ENCODE peak calls at places on chromosomes 13 and 19, in five cellular contexts. One of them, this sample, is unnamed.

GRCh38 chr13:49323344-49323743 is 75.6 kb downstream of the CDADC1 start:
- DNase-seq in astrocyte: no peak
- DNase-seq in Calu3: no peak
- DNase-seq in lung: no peak
- DNase-seq in epithelial cell of proximal tubule: no peak
- DNase-seq in this sample: no peak

GRCh38 chr13:65719831-65720230 is 1510.3 kb downstream of the PCDH9 start:
- DNase-seq in astrocyte: no peak
- DNase-seq in Calu3: no peak
- DNase-seq in lung: no peak
- DNase-seq in epithelial cell of proximal tubule: no peak
- DNase-seq in this sample: no peak

GRCh38 chr13:34076943-34077703 is 259.2 kb downstream of the RFC3 start:
- DNase-seq in astrocyte: peak
- DNase-seq in Calu3: no peak
- DNase-seq in lung: no peak
- DNase-seq in epithelial cell of proximal tubule: no peak
- DNase-seq in this sample: no peak

GRCh38 chr13:99501952-99502310 is 659 bp downstream of the TM9SF2 start:
- DNase-seq in astrocyte: peak
- DNase-seq in Calu3: no peak
- DNase-seq in lung: no peak
- DNase-seq in epithelial cell of proximal tubule: no peak
- DNase-seq in this sample: no peak

GRCh38 chr13:46951516-46951915 is 54.7 kb upstream of the HTR2A start:
- DNase-seq in astrocyte: no peak
- DNase-seq in Calu3: no peak
- DNase-seq in lung: no peak
- DNase-seq in epithelial cell of proximal tubule: no peak
- DNase-seq in this sample: no peak

GRCh38 chr13:94858856-94859811 is 146.8 kb upstream of the SOX21 start:
- DNase-seq in astrocyte: peak
- DNase-seq in Calu3: no peak
- DNase-seq in lung: peak
- DNase-seq in epithelial cell of proximal tubule: no peak
- DNase-seq in this sample: no peak

GRCh38 chr19:39156230-39156890 is 30.8 kb downstream of the PAK4 start:
- DNase-seq in astrocyte: peak
- DNase-seq in Calu3: peak
- DNase-seq in lung: no peak
- DNase-seq in epithelial cell of proximal tubule: no peak
- DNase-seq in this sample: no peak

GRCh38 chr13:20193924-20194631 is 1.3 kb upstream of the GJB2 start:
- DNase-seq in astrocyte: no peak
- DNase-seq in Calu3: no peak
- DNase-seq in lung: no peak
- DNase-seq in epithelial cell of proximal tubule: no peak
- DNase-seq in this sample: no peak

GRCh38 chr19:47729799-47730520 is 15.4 kb upstream of the NOP53 start:
- DNase-seq in astrocyte: no peak
- DNase-seq in Calu3: peak
- DNase-seq in lung: peak
- DNase-seq in epithelial cell of proximal tubule: no peak
- DNase-seq in this sample: peak

GRCh38 chr13:99158846-99159245 is 41.8 kb upstream of the UBAC2 start:
- DNase-seq in astrocyte: no peak
- DNase-seq in Calu3: no peak
- DNase-seq in lung: no peak
- DNase-seq in epithelial cell of proximal tubule: no peak
- DNase-seq in this sample: no peak

GRCh38 chr19:45677351-45678230 is 9.6 kb downstream of the GIPR start:
- DNase-seq in astrocyte: peak
- DNase-seq in Calu3: peak
- DNase-seq in lung: peak
- DNase-seq in epithelial cell of proximal tubule: peak
- DNase-seq in this sample: peak
- TF ChIP-seq CTCF in astrocyte: no peak
- TF ChIP-seq CTCF in Calu3: peak
- TF ChIP-seq CTCF in lung: no peak
- TF ChIP-seq CTCF in epithelial cell of proximal tubule: no peak
- TF ChIP-seq CTCF in this sample: no peak

DNA sequence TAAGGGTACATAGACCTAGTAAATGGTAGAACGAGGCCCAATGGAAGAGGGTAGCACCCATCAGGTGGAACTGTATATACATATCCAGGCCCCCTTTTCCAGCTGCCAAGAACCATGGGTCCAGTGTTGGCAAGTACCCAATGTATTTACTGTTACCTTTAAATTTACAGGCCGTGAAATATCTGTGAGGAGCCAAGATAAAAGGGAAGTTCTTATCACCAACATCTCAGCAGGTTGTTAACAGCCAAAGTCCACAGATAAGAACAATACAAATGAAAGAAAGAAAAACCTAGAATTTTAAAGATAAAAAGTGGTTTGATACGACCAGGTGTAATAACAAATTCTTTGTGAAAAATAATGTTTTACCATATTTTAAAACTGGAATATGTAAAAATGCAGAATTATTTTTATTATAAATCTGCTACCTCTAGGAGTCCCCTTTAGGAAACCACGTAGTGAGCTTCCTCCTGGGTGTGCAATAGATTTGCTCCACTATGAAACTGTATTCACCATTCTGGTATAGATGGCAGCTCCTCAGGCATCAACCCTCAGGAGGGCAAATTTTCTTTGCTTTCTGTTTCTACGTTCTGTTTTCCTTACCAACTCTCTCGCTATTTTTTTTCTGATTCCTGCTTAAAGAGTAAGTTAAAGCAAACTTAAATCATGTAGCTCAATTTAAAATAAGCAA is 292.2 kb upstream of the SLC10A2 start:
- DNase-seq in astrocyte: no peak
- DNase-seq in Calu3: no peak
- DNase-seq in lung: no peak
- DNase-seq in epithelial cell of proximal tubule: no peak
- DNase-seq in this sample: no peak
- TF ChIP-seq CTCF in astrocyte: no peak
- TF ChIP-seq CTCF in Calu3: no peak
- TF ChIP-seq CTCF in lung: no peak
- TF ChIP-seq CTCF in epithelial cell of proximal tubule: no peak
- TF ChIP-seq CTCF in this sample: no peak

DNA sequence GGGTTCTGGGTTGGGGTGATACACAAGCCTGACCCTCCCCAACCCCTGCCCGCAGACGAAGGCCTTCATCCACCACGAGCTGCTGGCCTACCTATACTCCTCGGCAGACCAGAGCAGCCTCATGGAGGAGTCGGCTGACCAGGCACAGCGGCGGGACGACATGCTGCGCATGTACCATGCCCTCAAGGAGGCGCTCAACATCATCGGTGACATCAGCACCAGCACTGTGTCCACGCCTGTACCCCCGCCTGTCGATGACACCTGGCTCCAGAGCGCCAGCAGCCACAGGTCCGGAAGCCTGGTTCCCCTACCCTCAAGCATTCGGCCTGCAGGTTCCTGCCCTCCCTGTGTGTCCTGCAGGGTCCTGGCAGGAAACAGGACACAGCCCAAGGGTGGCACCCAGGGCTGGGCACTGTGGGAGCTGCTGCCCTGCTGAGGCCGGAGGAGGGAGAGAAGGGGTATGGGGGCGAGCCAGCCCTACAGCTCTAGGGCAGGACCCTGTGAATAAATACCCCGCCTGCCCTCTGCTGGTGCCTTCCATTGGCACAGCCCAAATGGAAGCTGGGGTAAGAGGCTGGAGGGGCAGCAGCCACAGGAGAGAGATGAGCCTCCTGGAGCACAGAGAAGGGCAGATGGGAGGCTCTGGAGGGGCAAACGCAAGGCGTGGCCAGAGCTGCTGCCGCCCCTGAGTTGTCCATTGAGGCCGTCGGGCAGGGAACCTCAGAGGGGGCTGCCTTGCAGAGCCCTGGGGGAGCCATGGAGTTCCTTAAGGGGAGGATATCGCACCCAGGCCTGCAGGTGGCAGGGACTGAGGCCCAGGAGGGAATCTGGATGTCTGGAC is 6.8 kb downstream of the TMED1 start:
- DNase-seq in astrocyte: no peak
- DNase-seq in Calu3: no peak
- DNase-seq in lung: no peak
- DNase-seq in epithelial cell of proximal tubule: no peak
- DNase-seq in this sample: no peak
- TF ChIP-seq CTCF in astrocyte: no peak
- TF ChIP-seq CTCF in Calu3: no peak
- TF ChIP-seq CTCF in lung: no peak
- TF ChIP-seq CTCF in epithelial cell of proximal tubule: peak
- TF ChIP-seq CTCF in this sample: no peak

DNA sequence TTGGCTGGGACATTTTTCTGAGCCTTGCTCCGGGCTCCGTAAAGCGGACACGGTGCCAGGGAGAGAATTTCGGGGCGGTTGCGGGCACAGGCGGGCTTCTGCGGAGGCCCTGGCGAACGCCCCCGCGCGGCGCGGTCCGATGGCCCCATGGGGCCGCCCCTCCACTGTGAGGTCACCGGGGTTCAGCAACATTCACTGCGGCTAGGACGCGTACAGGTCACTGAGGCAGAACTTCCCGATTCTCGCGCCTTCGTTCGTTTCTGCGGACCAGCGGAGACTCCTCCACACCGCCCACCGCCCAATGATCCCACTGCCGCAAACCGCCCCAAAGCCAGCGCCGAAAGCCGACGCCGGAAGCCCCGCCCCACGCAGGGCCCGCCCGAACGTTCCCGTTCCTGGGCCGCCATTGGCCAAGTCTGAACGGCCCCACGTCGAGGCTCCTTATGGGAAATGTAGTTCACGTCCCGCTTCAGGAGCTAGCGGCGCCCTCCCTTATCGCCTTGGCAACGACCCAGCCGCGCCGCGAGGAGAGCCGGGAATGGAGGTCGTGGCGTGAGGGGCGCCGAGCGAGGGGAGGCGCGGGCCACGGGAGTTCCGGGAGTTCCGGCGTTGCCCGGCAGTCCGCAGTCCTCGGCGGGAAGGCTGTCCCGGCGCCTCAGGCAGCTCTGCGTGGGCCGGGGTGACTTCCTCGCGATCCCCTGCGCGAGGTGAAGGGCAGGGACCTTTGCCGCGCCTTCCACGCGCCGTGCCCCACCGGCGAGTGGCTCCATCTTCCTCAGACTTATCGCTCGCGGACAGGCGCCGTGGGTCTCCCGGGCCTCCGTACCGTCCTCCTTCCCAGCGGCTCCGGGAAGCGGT is at the start of gene ZNF584:
- DNase-seq in astrocyte: peak
- DNase-seq in Calu3: peak
- DNase-seq in lung: peak
- DNase-seq in epithelial cell of proximal tubule: peak
- DNase-seq in this sample: peak
- TF ChIP-seq CTCF in astrocyte: no peak
- TF ChIP-seq CTCF in Calu3: no peak
- TF ChIP-seq CTCF in lung: no peak
- TF ChIP-seq CTCF in epithelial cell of proximal tubule: peak
- TF ChIP-seq CTCF in this sample: no peak

DNA sequence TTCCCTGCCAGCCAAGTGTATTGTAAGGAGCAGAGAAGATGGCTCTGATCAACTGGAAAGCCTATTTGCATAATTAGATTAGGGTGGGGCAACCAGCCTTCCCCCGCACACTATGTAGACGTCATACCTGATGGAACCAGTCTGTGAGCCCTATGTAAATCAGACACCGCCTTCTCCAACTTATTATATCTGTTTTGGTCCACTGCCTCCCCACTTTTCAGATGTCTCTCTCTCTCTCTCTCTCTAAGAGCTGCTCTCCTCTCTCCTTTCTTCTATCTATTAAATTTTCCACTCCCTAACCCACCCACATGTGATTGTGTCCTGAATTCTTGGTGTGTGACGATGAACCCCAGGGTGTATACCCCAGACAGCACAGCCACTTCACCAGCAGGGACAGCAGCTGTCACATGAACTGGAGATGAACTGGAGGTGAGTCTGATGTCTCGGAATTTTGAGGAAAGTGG is 514.4 kb downstream of the IRS2 start:
- DNase-seq in astrocyte: peak
- DNase-seq in Calu3: no peak
- DNase-seq in lung: no peak
- DNase-seq in epithelial cell of proximal tubule: no peak
- DNase-seq in this sample: no peak
- TF ChIP-seq CTCF in astrocyte: no peak
- TF ChIP-seq CTCF in Calu3: no peak
- TF ChIP-seq CTCF in lung: no peak
- TF ChIP-seq CTCF in epithelial cell of proximal tubule: no peak
- TF ChIP-seq CTCF in this sample: no peak

GRCh38 chr13:107141767-107142166 is 573.8 kb upstream of the ARGLU1 start:
- DNase-seq in astrocyte: no peak
- DNase-seq in Calu3: no peak
- DNase-seq in lung: no peak
- DNase-seq in epithelial cell of proximal tubule: no peak
- DNase-seq in this sample: no peak

GRCh38 chr13:107138468-107138867 is 570.5 kb upstream of the ARGLU1 start:
- DNase-seq in astrocyte: no peak
- DNase-seq in Calu3: no peak
- DNase-seq in lung: no peak
- DNase-seq in epithelial cell of proximal tubule: no peak
- DNase-seq in this sample: no peak

GRCh38 chr13:107138987-107139386 is 571.0 kb upstream of the ARGLU1 start:
- DNase-seq in astrocyte: no peak
- DNase-seq in Calu3: no peak
- DNase-seq in lung: no peak
- DNase-seq in epithelial cell of proximal tubule: no peak
- DNase-seq in this sample: no peak

DNA sequence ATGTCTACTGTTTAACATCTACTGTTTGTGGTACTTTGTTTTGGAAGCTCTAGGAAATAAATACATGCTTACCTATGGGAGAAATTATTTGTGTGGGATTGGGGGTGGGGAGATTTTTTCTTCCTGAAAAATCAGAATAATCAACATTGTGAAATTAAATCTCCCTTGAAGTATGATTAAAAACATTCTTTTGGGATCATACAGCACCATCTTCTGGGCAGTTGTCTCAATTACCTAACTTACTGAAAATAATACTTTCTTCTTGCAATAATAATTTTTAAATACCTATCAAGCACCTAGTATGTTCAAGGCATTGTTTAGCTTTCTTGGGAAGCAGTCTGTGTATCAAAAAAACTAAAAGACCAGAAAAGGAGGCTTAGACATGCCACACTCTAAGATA is 576.5 kb upstream of the ARGLU1 start:
- DNase-seq in astrocyte: peak
- DNase-seq in Calu3: no peak
- DNase-seq in lung: no peak
- DNase-seq in epithelial cell of proximal tubule: no peak
- DNase-seq in this sample: no peak
- TF ChIP-seq CTCF in astrocyte: peak
- TF ChIP-seq CTCF in Calu3: no peak
- TF ChIP-seq CTCF in lung: no peak
- TF ChIP-seq CTCF in epithelial cell of proximal tubule: peak
- TF ChIP-seq CTCF in this sample: peak

This sample was measured in mesothelial cell of epicardium.